ENCODE peak calls at places on chromosomes 16 and 17, in nine cellular contexts. R is CD8-positive, alpha-beta T cell; X is brain microvascular endothelial cell; W is kidney; G is heart right ventricle; U is testis; Q is transverse colon; H is fibroblast of lung; A is fibroblast of pulmonary artery. E is an unnamed sample.

GRCh38 chr17:28644782-28645575 is at the start of gene BLTP2:
- DNase-seq in R (peak), W (peak), Q (peak), X (peak), H (peak), A (peak), U (peak), G (peak), E (peak)

GRCh38 chr16:83835972-83836566 is 28.3 kb downstream of the HSBP1 start:
- DNase-seq in U (no peak), W (no peak), R (no peak), G (no peak), A (peak), X (peak), H (peak), Q (no peak), E (peak)

GRCh38 chr17:50157891-50158290 is 7.4 kb upstream of the PPP1R9B start:
- DNase-seq in X (no peak), H (no peak), A (no peak), W (no peak), U (no peak), Q (no peak), R (no peak), G (no peak), E (no peak)

GRCh38 chr17:42992872-42993271 is 5.3 kb upstream of the RPL27 start:
- DNase-seq in R (no peak), W (no peak), H (no peak), G (no peak), A (no peak), Q (no peak), U (no peak), X (no peak), E (no peak)

GRCh38 chr17:64947146-64947545 is 27.9 kb upstream of the LRRC37A3 start:
- DNase-seq in Q (no peak), A (no peak), R (no peak), G (no peak), X (no peak), H (no peak), W (no peak), U (no peak), E (no peak)

GRCh38 chr16:66387817-66388332 is 21.4 kb downstream of the CDH5 start:
- DNase-seq in Q (no peak), R (no peak), G (no peak), A (no peak), U (no peak), W (no peak), X (no peak), H (no peak), E (no peak)

GRCh38 chr17:64993867-64994266 is 62.7 kb downstream of the GNA13 start:
- DNase-seq in U (no peak), A (no peak), Q (no peak), W (no peak), R (no peak), H (no peak), G (no peak), X (no peak), E (no peak)

GRCh38 chr17:82440991-82441627 is 9.4 kb downstream of the CYBC1 start:
- DNase-seq in U (no peak), H (no peak), W (peak), A (peak), Q (no peak), R (no peak), X (no peak), G (no peak), E (peak)

GRCh38 chr17:38925263-38925995 is at the start of gene LASP1NB:
- DNase-seq in Q (no peak), X (peak), W (no peak), A (peak), G (peak), H (peak), U (peak), R (peak), E (peak)

GRCh38 chr16:87742781-87743490 is 22.9 kb downstream of the KLHDC4 start:
- DNase-seq in U (no peak), G (no peak), X (no peak), H (no peak), R (no peak), A (no peak), Q (no peak), W (no peak), E (no peak)

GRCh38 chr16:87740909-87741424 is 24.8 kb downstream of the KLHDC4 start:
- DNase-seq in G (peak), H (peak), R (no peak), Q (no peak), A (no peak), U (peak), X (peak), W (no peak), E (peak)

GRCh38 chr16:87741700-87742415 is 23.9 kb downstream of the KLHDC4 start:
- DNase-seq in X (no peak), Q (no peak), R (no peak), A (no peak), H (no peak), U (no peak), W (no peak), G (no peak), E (no peak)

GRCh38 chr16:87740441-87740840 is 25.3 kb downstream of the KLHDC4 start:
- DNase-seq in X (peak), G (no peak), W (no peak), H (peak), U (no peak), A (no peak), Q (no peak), R (no peak), E (peak)

GRCh38 chr16:87739801-87740200 is 26.0 kb downstream of the KLHDC4 start:
- DNase-seq in Q (no peak), G (no peak), H (no peak), U (no peak), X (no peak), A (no peak), R (no peak), W (no peak), E (no peak)
- H3K4me3 ChIP-seq in Q (no peak), G (no peak), H (no peak), U (no peak), X (no peak), A (no peak), R (no peak), W (no peak), E (no peak)

DNA sequence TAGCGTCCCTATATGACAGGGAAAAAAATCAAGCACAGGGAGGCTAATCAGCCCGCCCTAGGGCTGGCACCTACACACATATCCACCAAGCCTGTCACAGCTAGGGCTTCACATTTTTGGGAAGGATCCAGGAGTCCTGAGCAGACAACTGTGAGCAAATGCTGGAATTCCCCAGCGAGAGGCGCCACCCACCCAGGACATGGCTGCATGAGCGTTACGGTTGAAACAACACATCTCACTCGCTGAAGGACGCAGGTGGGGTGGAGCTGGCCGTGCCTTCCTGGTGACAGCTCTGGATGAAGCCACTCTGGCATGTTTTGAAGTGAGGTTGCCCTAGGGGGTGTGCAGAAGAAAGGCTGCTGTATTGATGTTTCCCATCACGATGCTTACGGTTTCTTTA is 315.1 kb upstream of the EEF2KMT start:
- DNase-seq in U (no peak), G (no peak), A (no peak), Q (no peak), H (peak), X (no peak), R (no peak), W (peak), E (no peak)
- TF ChIP-seq CTCF in U (no peak), G (no peak), A (no peak), Q (no peak), H (no peak), X (no peak), R (no peak), W (peak), E (no peak)

GRCh38 chr16:52545157-52545543 is 1.8 kb downstream of the TOX3 start:
- DNase-seq in X (no peak), R (no peak), G (no peak), U (no peak), H (no peak), A (no peak), Q (no peak), W (no peak), E (peak)

GRCh38 chr16:52547001-52547833 is at the start of gene TOX3:
- DNase-seq in X (no peak), Q (peak), A (no peak), R (no peak), H (no peak), W (peak), G (no peak), U (no peak), E (no peak)

GRCh38 chr16:52545544-52546262 is 1.2 kb downstream of the TOX3 start:
- DNase-seq in A (no peak), X (no peak), Q (no peak), W (peak), R (no peak), H (no peak), U (no peak), G (no peak), E (no peak)

GRCh38 chr16:52547834-52548215 is 882 bp upstream of the TOX3 start:
- DNase-seq in W (no peak), H (no peak), R (no peak), X (no peak), U (no peak), Q (no peak), G (no peak), A (no peak), E (no peak)

DNA sequence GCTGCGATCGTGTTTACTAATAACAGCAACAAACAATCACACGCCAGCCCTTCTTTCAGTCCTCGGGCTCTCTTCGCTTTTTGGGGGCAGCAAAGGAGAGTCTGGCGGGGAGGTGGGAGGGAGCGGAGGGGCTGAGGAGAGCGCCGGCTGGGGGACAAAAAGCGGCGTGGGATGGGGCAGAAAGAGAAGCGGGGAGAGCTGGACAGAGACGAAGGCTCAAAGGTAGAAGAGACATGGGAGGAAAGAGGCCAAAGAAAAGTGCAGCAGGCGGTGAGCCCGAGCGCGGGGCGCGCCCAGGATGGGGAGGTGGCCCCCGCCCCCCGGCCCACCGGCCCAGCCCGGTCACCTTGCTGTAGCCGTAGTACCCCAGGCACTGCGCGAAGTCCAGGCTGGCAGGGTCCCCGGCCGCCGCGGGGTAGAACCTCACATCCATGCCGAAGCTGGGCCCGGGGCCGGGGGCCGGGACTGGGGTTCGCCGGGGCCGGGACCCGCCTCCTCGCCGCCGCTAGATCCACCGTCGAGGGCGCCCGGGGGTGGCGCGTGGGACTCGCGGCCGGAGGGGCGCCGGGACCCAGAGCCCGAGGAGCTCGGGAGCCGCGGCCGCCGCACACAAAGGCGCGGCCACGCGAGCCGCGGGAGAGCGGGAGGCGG is 527 bp downstream of the TOX3 start:
- DNase-seq in U (no peak), R (no peak), Q (no peak), H (no peak), W (peak), X (no peak), A (no peak), G (no peak), E (no peak)
- H3K4me3 ChIP-seq in U (no peak), R (no peak), Q (peak), H (no peak), W (peak), X (no peak), A (no peak), G (peak), E (no peak)

GRCh38 chr16:59047114-59047513 is 313.0 kb upstream of the GOT2 start:
- DNase-seq in W (no peak), H (no peak), A (no peak), Q (no peak), G (no peak), R (no peak), X (no peak), U (no peak), E (no peak)
- TF ChIP-seq CTCF in W (no peak), H (no peak), A (no peak), Q (no peak), G (no peak), R (no peak), X (peak), U (no peak), E (no peak)